ENCODE peak calls at places on chromosomes 3 and 15, in four cellular contexts. J is upper lobe of right lung, U is breast epithelium, F is sigmoid colon. C is an unnamed sample. For H3K4me1, the result is how much of the 10 kb centered on the place peaks cover.

GRCh38 chr3:59290358-59290757 is 240.5 kb upstream of the CFAP20DC start:
- DNase-seq in J (no peak), U (no peak), F (no peak), C (no peak)

GRCh38 chr3:53820756-53821580 is 25.3 kb downstream of the CHDH start:
- DNase-seq in J (peak), U (no peak), F (peak), C (no peak)

GRCh38 chr3:24254649-24255048 is 240.0 kb downstream of the THRB start:
- DNase-seq in J (no peak), U (no peak), F (no peak), C (no peak)

GRCh38 chr15:87502173-87502572 is 754.4 kb downstream of the NTRK3 start:
- DNase-seq in J (no peak), U (no peak), F (no peak), C (no peak)

GRCh38 chr15:78691873-78692421 is 50.9 kb upstream of the CHRNB4 start:
- DNase-seq in J (no peak), U (no peak), F (no peak), C (no peak)

GRCh38 chr15:23629234-23629805 is 18.3 kb downstream of the MAGEL2 start:
- DNase-seq in J (no peak), U (no peak), F (no peak), C (no peak)

GRCh38 chr15:90394702-90395442 is 6.8 kb downstream of the IQGAP1 start:
- DNase-seq in J (no peak), U (no peak), F (no peak), C (no peak)

GRCh38 chr15:71807125-71807629 is 3.2 kb upstream of the NR2E3 start:
- DNase-seq in J (no peak), U (no peak), F (no peak), C (no peak)

GRCh38 chr3:10142707-10143560 is 1.4 kb downstream of the VHL start:
- DNase-seq in J (no peak), U (no peak), F (no peak), C (no peak)

GRCh38 chr3:159762238-159762637 is 226.4 kb upstream of the IL12A start:
- DNase-seq in J (no peak), U (no peak), F (no peak), C (no peak)

GRCh38 chr15:95169701-95170459 is 938.5 kb downstream of the MCTP2 start:
- DNase-seq in J (no peak), U (peak), F (peak), C (peak)

GRCh38 chr15:97761124-97761523 is 199.4 kb upstream of the ARRDC4 start:
- DNase-seq in J (no peak), U (no peak), F (no peak), C (no peak)

GRCh38 chr3:136750209-136750921 is 1.8 kb downstream of the STAG1 start:
- DNase-seq in J (no peak), U (no peak), F (no peak), C (no peak)

GRCh38 chr3:98536456-98537017 is 4.8 kb downstream of the GPR15 start:
- DNase-seq in J (no peak), U (no peak), F (no peak), C (no peak)

GRCh38 chr3:158801696-158802398 is at the start of gene MFSD1:
- DNase-seq in J (peak), U (peak), F (peak), C (peak)

GRCh38 chr3:172515130-172515918 is 7.9 kb downstream of the TNFSF10 start:
- DNase-seq in J (no peak), U (no peak), F (no peak), C (no peak)

GRCh38 chr3:54426431-54426830 is 304.1 kb downstream of the CACNA2D3 start:
- DNase-seq in J (no peak), U (no peak), F (no peak), C (no peak)

GRCh38 chr15:31299588-31300207 is 26.9 kb upstream of the KLF13 start:
- DNase-seq in J (peak), U (peak), F (peak), C (no peak)

GRCh38 chr15:101807345-101807945 is 4.1 kb downstream of the OR4F6 start:
- DNase-seq in J (no peak), U (no peak), F (no peak), C (no peak)

GRCh38 chr15:33045066-33045810 is 149.3 kb downstream of the FMN1 start:
- DNase-seq in J (peak), U (no peak), F (no peak), C (no peak)

GRCh38 chr15:76565366-76565765 is 228.8 kb downstream of the ISL2 start:
- DNase-seq in J (no peak), U (no peak), F (no peak), C (no peak)

DNA sequence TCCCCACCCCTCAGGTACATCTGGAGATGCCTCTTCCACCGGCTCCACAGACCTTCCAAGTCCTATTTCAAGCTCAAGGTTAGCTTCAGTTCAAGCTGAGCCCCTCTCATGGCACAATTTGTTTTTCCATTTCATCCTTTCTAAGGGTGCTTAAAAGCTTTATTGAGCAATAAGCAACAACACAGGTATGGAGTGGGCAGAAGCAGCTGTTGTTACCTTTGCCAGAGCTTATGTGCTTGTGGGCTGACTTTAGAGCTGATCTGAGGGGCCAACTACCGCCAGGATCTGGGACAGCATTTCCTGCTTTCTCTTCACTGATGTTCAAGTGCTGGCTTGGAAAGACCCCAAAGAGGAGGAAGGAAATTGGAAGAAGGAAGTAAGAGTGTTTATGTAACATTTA is 140.0 kb upstream of the KLHL25 start:
- DNase-seq in J (no peak), U (no peak), F (no peak), C (no peak)
- H3K4me1 ChIP-seq in J (under half), U (under half), F (under half), C (under half)

GRCh38 chr3:69239063-69239462 is 116.7 kb upstream of the LMOD3 start:
- DNase-seq in J (no peak), U (no peak), F (no peak), C (no peak)
- H3K4me1 ChIP-seq in J (under half), U (under half), F (under half), C (under half)

GRCh38 chr3:187265461-187265955 is 26.0 kb downstream of the MASP1 start:
- DNase-seq in J (no peak), U (no peak), F (no peak), C (no peak)
- H3K4me1 ChIP-seq in J (under half), U (under half), F (under half), C (under half)

DNA sequence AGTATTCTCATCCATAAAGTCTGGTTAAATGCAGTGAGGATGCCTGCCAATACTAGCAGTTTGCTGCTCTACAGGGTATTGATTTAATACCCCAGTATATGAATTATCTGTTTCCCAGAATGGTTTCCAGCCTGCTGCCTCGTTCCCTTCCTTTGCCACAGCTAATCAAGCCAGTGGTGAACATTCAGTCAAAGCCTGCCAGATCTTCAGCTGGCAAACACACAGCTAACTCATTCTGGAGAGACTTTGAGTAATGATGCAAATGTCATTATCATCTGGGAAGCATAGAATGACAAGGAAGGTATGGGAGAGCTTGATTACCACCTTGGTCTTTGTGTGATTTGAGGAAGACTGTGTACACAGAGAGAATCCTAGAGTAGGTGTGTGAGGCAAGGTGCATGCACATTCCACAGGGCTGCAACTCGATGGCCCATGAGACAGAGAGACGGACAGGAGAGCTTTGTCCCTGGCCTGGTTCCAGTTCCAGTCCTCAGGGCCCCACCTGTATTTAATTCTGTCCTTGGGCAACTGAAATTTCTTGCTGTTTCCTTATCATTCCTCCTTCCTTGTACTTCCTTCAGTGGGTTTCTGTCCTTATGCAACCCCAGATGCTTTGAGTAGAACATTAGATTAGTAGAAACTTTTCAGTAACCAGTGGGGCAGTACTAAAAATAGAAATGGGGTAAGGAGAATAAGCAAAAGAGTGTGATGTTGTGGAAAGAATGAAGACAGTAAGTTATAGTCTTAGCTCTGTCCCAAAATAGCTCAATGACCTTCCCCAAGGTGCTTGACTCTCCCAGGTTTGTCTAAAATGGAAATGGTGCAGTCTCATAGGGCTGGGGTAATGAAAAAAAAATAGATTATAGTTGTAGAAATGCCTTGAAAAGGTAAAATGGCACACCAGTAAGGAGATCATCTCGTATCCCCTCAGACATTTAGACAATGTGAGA is 72.5 kb downstream of the MITF start:
- DNase-seq in J (no peak), U (no peak), F (no peak), C (no peak)
- H3K4me1 ChIP-seq in J (under half), U (under half), F (half or more), C (under half)

GRCh38 chr15:74872702-74873035 is 496 bp downstream of the SCAMP2 start:
- DNase-seq in J (no peak), U (no peak), F (no peak), C (no peak)
- H3K4me1 ChIP-seq in J (under half), U (under half), F (under half), C (under half)

DNA sequence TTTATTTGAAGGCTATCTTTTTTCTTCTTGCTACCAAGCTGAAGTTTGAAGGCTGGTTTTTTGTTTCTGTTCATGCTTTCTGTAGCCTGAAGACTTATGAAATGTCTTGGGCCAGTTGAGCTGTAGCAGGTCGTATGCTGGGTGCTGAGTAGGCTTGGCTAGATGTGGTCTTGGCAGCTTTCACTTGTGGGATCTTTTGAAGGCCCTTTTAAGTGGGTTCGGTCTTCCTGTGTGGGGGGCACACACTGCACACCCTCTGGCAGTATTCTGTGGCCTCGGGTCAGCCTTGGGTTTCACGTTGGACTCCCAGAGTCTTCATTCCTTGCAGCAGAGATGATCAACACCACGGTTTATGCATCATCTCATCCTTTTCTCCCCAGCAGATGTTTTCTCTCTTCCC is 17.6 kb downstream of the SLCO3A1 start:
- DNase-seq in J (no peak), U (no peak), F (no peak), C (no peak)
- H3K4me1 ChIP-seq in J (half or more), U (under half), F (under half), C (under half)

DNA sequence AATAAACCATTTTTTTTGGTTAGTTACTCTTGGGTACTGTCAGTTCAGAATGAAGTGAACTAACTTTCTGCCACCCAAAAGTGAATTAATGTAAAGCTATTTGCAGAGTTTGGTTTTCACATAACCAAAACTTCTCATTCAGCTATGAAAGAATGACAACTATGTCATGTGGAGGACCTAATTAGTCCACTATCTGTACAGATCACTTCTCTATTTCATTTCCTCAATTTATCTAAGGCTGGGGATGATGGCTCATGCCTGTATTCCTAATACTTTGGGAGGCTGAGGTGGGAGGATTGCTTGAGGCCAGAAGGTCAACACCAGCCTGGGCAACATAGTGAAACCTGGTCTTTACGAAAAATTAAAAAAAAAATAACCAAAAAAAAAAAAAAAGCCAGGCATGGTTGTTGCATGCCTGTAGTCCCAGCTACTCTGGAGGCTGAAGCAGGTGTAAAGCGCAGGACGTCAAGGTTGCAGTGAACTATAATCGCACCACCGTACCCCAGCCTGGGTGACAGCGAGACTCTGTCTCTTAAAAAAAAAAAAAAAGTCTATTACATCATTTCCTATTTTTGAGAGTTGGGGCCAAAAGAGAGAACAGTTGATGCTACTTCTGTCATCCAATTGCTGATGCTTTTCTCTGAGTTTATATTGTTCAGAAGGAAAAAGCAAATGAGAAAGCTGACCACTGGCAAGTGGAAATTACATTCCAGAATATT is 8.7 kb downstream of the HYPK start:
- DNase-seq in J (no peak), U (no peak), F (no peak), C (no peak)
- H3K4me1 ChIP-seq in J (under half), U (under half), F (under half), C (under half)

GRCh38 chr15:92648190-92648875 is 7.2 kb downstream of the FAM174B start:
- DNase-seq in J (no peak), U (no peak), F (no peak), C (no peak)
- H3K4me1 ChIP-seq in J (under half), U (under half), F (under half), C (under half)

GRCh38 chr3:149390772-149391212 is 13.3 kb upstream of the TM4SF1 start:
- DNase-seq in J (no peak), U (no peak), F (no peak), C (no peak)

GRCh38 chr3:149388714-149389417 is 11.4 kb upstream of the TM4SF1 start:
- DNase-seq in J (no peak), U (no peak), F (no peak), C (no peak)

GRCh38 chr3:149390316-149390715 is 12.9 kb upstream of the TM4SF1 start:
- DNase-seq in J (no peak), U (no peak), F (no peak), C (no peak)

GRCh38 chr3:149393355-149394165 is 16.1 kb upstream of the TM4SF1 start:
- DNase-seq in J (peak), U (peak), F (no peak), C (peak)

GRCh38 chr3:149391960-149392359 is 14.5 kb upstream of the TM4SF1 start:
- DNase-seq in J (no peak), U (no peak), F (no peak), C (no peak)
- H3K4me1 ChIP-seq in J (under half), U (under half), F (under half), C (under half)

GRCh38 chr15:67118808-67119207 is 53.4 kb downstream of the SMAD3 start:
- DNase-seq in J (no peak), U (no peak), F (no peak), C (no peak)

GRCh38 chr15:67116742-67117141 is 51.3 kb downstream of the SMAD3 start:
- DNase-seq in J (no peak), U (no peak), F (no peak), C (no peak)

GRCh38 chr15:67119238-67119846 is 53.9 kb downstream of the SMAD3 start:
- DNase-seq in J (no peak), U (no peak), F (no peak), C (no peak)

GRCh38 chr15:67115567-67115966 is 50.2 kb downstream of the SMAD3 start:
- DNase-seq in J (no peak), U (no peak), F (no peak), C (no peak)

DNA sequence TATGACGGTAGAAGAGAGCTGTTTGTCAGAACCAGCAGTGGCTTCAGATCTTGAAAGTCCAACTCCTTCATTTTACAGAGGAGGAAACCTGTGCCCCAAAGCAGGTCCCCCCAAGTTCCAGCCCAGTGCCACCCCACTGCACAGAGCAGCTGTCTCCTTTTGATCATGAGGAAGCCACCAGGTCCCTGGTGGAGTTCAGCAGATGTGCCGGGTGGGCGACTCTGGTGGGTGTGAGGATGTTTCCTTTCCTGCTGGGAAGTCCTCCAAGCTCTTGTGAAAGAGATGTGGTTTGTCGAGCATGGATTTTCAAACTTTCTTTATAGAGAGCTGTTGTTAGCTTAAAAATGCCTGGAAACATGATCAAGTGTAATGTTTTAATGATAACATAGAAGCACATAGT is 52.0 kb downstream of the SMAD3 start:
- DNase-seq in J (no peak), U (no peak), F (no peak), C (peak)
- H3K4me1 ChIP-seq in J (half or more), U (under half), F (half or more), C (half or more)